ENCODE peak calls at places on chromosomes 16 and 17, in nine cellular contexts. H, Z, G, S, B, X, T, E and Y are unnamed samples.

GRCh38 chr16:101586-101985 is 23.6 kb downstream of the MPG start:
- DNase-seq in G (no peak), H (no peak), B (no peak), T (no peak), X (no peak), Z (no peak), E (no peak), S (no peak), Y (no peak)

GRCh38 chr16:86800914-86801313 is 222.6 kb downstream of the FOXL1 start:
- DNase-seq in T (no peak), X (no peak), B (peak), Z (no peak), S (no peak), E (no peak), G (no peak), H (no peak), Y (no peak)

GRCh38 chr17:77385750-77386501 is 245.2 kb downstream of the SEC14L1 start:
- DNase-seq in X (peak), B (no peak), S (no peak), H (no peak), G (no peak), T (no peak), Z (peak), E (no peak), Y (no peak)

GRCh38 chr16:560221-560700 is at the start of gene PRR35:
- DNase-seq in X (no peak), S (no peak), B (no peak), Z (no peak), T (no peak), H (no peak), G (no peak), E (no peak), Y (no peak)

GRCh38 chr17:28282596-28282995 is 36.4 kb upstream of the TMEM97 start:
- DNase-seq in G (no peak), H (no peak), Z (peak), S (peak), T (peak), X (peak), B (no peak), E (peak), Y (peak)

GRCh38 chr16:31214705-31215286 is 877 bp downstream of the TRIM72 start:
- DNase-seq in G (no peak), E (no peak), T (no peak), X (no peak), H (no peak), Z (no peak), S (no peak), B (peak), Y (no peak)

GRCh38 chr17:64245218-64246145 is 17.6 kb downstream of the TEX2 start:
- DNase-seq in B (no peak), S (no peak), X (no peak), E (no peak), T (peak), Z (no peak), G (no peak), H (no peak), Y (peak)

GRCh38 chr17:74649909-74650308 is 26.4 kb upstream of the CD300E start:
- DNase-seq in G (no peak), S (no peak), X (no peak), E (no peak), T (no peak), Z (no peak), H (no peak), B (no peak), Y (no peak)

GRCh38 chr17:66829386-66829864 is 5.5 kb upstream of the CACNG5 start:
- DNase-seq in G (peak), S (peak), X (peak), Z (peak), B (peak), H (no peak), T (peak), E (peak), Y (peak)

GRCh38 chr16:88763502-88764053 is 21.4 kb downstream of the PIEZO1 start:
- DNase-seq in B (peak), E (no peak), Z (peak), X (no peak), S (no peak), T (no peak), H (no peak), G (peak), Y (no peak)

GRCh38 chr17:31549121-31549524 is 157.6 kb downstream of the RAB11FIP4 start:
- DNase-seq in X (no peak), H (no peak), G (no peak), S (no peak), E (no peak), Z (peak), B (no peak), T (no peak), Y (no peak)

GRCh38 chr17:74539281-74539820 is 6.6 kb downstream of the CD300C start:
- DNase-seq in B (no peak), G (no peak), Z (no peak), S (no peak), H (no peak), X (no peak), E (no peak), T (no peak), Y (no peak)

GRCh38 chr16:12228607-12229499 is 252.3 kb downstream of the SNX29 start:
- DNase-seq in X (peak), E (peak), G (no peak), Z (peak), S (peak), B (peak), H (no peak), T (peak), Y (peak)

GRCh38 chr16:10577305-10578202 is 2.8 kb downstream of the EMP2 start:
- DNase-seq in E (peak), B (peak), Z (no peak), H (peak), X (no peak), G (no peak), S (no peak), T (no peak), Y (no peak)

GRCh38 chr17:76038050-76038449 is 10.9 kb upstream of the EVPL start:
- DNase-seq in X (no peak), B (no peak), T (no peak), H (no peak), S (no peak), E (no peak), Z (no peak), G (no peak), Y (no peak)

GRCh38 chr16:54193656-54194007 is 93.0 kb downstream of the IRX3 start:
- DNase-seq in B (peak), X (peak), E (peak), T (peak), G (peak), Z (peak), S (peak), H (peak), Y (peak)

GRCh38 chr17:17737938-17738894 is 57.0 kb downstream of the RAI1 start:
- DNase-seq in E (no peak), G (peak), X (no peak), Z (no peak), H (no peak), B (peak), S (no peak), T (no peak), Y (peak)

GRCh38 chr17:31654936-31655335 is 204.1 kb downstream of the COPRS start:
- DNase-seq in Z (no peak), G (no peak), X (no peak), B (no peak), H (peak), E (no peak), S (no peak), T (no peak), Y (no peak)

GRCh38 chr17:51189162-51189561 is 23.0 kb downstream of the NME2 start:
- DNase-seq in X (no peak), Z (no peak), S (no peak), B (no peak), E (no peak), G (no peak), H (no peak), T (no peak), Y (no peak)

GRCh38 chr16:65118866-65119265 is 3.0 kb downstream of the CDH11 start:
- DNase-seq in S (no peak), T (no peak), X (no peak), B (no peak), G (no peak), Z (peak), H (no peak), E (no peak), Y (peak)

GRCh38 chr17:61309362-61309761 is 90.3 kb upstream of the TBX2 start:
- DNase-seq in G (no peak), Z (no peak), B (no peak), H (no peak), E (no peak), T (no peak), X (no peak), S (no peak), Y (no peak)

GRCh38 chr16:55809386-55809785 is 23.5 kb downstream of the CES1 start:
- DNase-seq in B (peak), G (no peak), E (no peak), H (peak), X (no peak), T (no peak), Z (no peak), S (no peak), Y (no peak)

GRCh38 chr17:80025140-80025539 is 10.5 kb downstream of the TBC1D16 start:
- DNase-seq in S (no peak), G (no peak), B (peak), H (no peak), T (no peak), E (no peak), X (no peak), Z (no peak), Y (no peak)

GRCh38 chr17:8312726-8313600 is 2.9 kb downstream of the ARHGEF15 start:
- DNase-seq in X (no peak), Z (no peak), H (no peak), S (no peak), B (no peak), E (no peak), G (no peak), T (no peak), Y (no peak)

GRCh38 chr16:51153275-51153991 is 2.4 kb upstream of the SALL1 start:
- DNase-seq in H (no peak), X (no peak), S (no peak), B (peak), Z (no peak), T (no peak), G (no peak), E (no peak), Y (peak)

GRCh38 chr16:79150128-79150527 is 450.4 kb downstream of the MAF start:
- DNase-seq in Z (no peak), X (no peak), H (no peak), S (no peak), G (no peak), B (no peak), T (no peak), E (no peak), Y (no peak)

GRCh38 chr17:62790554-62790953 is 17.6 kb downstream of the MARCHF10 start:
- DNase-seq in S (peak), Z (no peak), G (no peak), T (peak), B (no peak), H (no peak), E (peak), X (peak), Y (peak)

GRCh38 chr16:66028505-66029216 is 337.8 kb upstream of the CDH5 start:
- DNase-seq in E (peak), G (no peak), H (peak), T (no peak), B (no peak), Z (no peak), X (peak), S (peak), Y (peak)

GRCh38 chr17:72426948-72427760 is 306.3 kb downstream of the SOX9 start:
- DNase-seq in T (no peak), Z (no peak), G (peak), E (no peak), B (no peak), X (no peak), H (no peak), S (no peak), Y (no peak)

GRCh38 chr17:57962441-57963148 is 7.4 kb upstream of the CUEDC1 start:
- DNase-seq in E (no peak), H (peak), Z (no peak), S (no peak), X (no peak), T (no peak), G (no peak), B (no peak), Y (no peak)

GRCh38 chr17:43917016-43917347 is 9.6 kb upstream of the MPP2 start:
- DNase-seq in T (no peak), Z (no peak), S (no peak), E (no peak), B (no peak), X (no peak), G (no peak), H (no peak), Y (no peak)
- H3K4me3 ChIP-seq in T (no peak), Z (no peak), S (no peak), E (no peak), B (peak), X (no peak), G (peak), H (peak), Y (no peak)

GRCh38 chr16:4474192-4474961 is at the start of gene NMRAL1:
- DNase-seq in Z (peak), G (peak), S (peak), H (peak), T (peak), E (peak), X (peak), B (peak), Y (peak)

GRCh38 chr16:4475880-4476790 is at the start of gene HMOX2:
- DNase-seq in T (peak), E (peak), G (peak), B (peak), Z (peak), X (peak), S (peak), H (peak), Y (peak)

GRCh38 chr16:4481526-4481925 is 5.3 kb downstream of the HMOX2 start:
- DNase-seq in B (no peak), S (no peak), X (no peak), G (no peak), E (no peak), H (no peak), Z (no peak), T (no peak), Y (no peak)

GRCh38 chr16:4481965-4482364 is 5.8 kb downstream of the HMOX2 start:
- DNase-seq in H (no peak), B (no peak), X (no peak), E (no peak), T (no peak), S (no peak), G (no peak), Z (no peak), Y (no peak)

GRCh38 chr16:4477966-4478365 is 1.8 kb downstream of the HMOX2 start:
- DNase-seq in H (no peak), T (no peak), G (no peak), S (peak), X (peak), B (peak), Z (peak), E (peak), Y (peak)
- TF ChIP-seq CTCF in H (no peak), T (peak), G (no peak), S (peak), X (peak), B (peak), Z (peak), E (peak), Y (peak)

GRCh38 chr17:2794116-2794803 is 2.0 kb upstream of the RAP1GAP2 start:
- DNase-seq in Z (no peak), E (no peak), X (no peak), S (no peak), G (no peak), B (no peak), H (no peak), T (no peak), Y (no peak)
- H3K4me3 ChIP-seq in Z (no peak), E (no peak), X (no peak), S (no peak), G (no peak), B (no peak), H (no peak), T (no peak), Y (no peak)

GRCh38 chr17:42797067-42798007 is 1.2 kb downstream of the COA3 start:
- DNase-seq in E (no peak), Z (no peak), G (peak), S (no peak), X (no peak), T (no peak), B (no peak), H (no peak), Y (no peak)
- TF ChIP-seq CTCF in E (no peak), Z (no peak), G (no peak), S (no peak), X (no peak), T (no peak), B (no peak), H (no peak), Y (no peak)